ENCODE peak calls at places on chromosomes 7 and 10, in five cellular contexts. P is progenitor cell of endocrine pancreas, O is AG09319, K is GM12865, E is lower leg skin. V is an unnamed sample.

GRCh38 chr10:125694874-125695273 is 11.9 kb upstream of the TEX36 start:
- DNase-seq in P (no peak), O (peak), K (no peak), E (no peak), V (no peak)

GRCh38 chr7:115678049-115678982 is 352.2 kb downstream of the TFEC start:
- DNase-seq in P (no peak), O (peak), K (no peak), E (no peak), V (no peak)

GRCh38 chr7:2585446-2585845 is 26.7 kb downstream of the IQCE start:
- DNase-seq in P (no peak), O (no peak), K (no peak), E (no peak), V (no peak)

GRCh38 chr10:108104697-108105096 is 940.2 kb upstream of the SORCS1 start:
- DNase-seq in P (no peak), O (no peak), K (no peak), E (no peak), V (no peak)

GRCh38 chr10:116312091-116312490 is 12.2 kb upstream of the CCDC172 start:
- DNase-seq in P (no peak), O (no peak), K (no peak), E (no peak), V (no peak)

GRCh38 chr10:86362129-86362527 is 4.5 kb downstream of the GRID1 start:
- DNase-seq in P (no peak), O (no peak), K (no peak), E (no peak), V (no peak)

GRCh38 chr7:26061340-26062239 is 90.4 kb upstream of the NFE2L3 start:
- DNase-seq in P (peak), O (no peak), K (peak), E (peak), V (peak)

GRCh38 chr7:26292768-26293560 is 1.3 kb downstream of the SNX10 start:
- DNase-seq in P (no peak), O (no peak), K (peak), E (no peak), V (peak)

GRCh38 chr10:33965795-33966581 is 631.5 kb upstream of the NRP1 start:
- DNase-seq in P (no peak), O (no peak), K (no peak), E (no peak), V (no peak)

GRCh38 chr7:25802473-25802872 is 349.5 kb upstream of the NFE2L3 start:
- DNase-seq in P (no peak), O (no peak), K (peak), E (no peak), V (no peak)

GRCh38 chr7:76327610-76328009 is 25.1 kb downstream of the HSPB1 start:
- DNase-seq in P (no peak), O (no peak), K (no peak), E (no peak), V (no peak)

GRCh38 chr7:73892003-73892975 is 31.3 kb downstream of the TMEM270 start:
- DNase-seq in P (no peak), O (no peak), K (no peak), E (no peak), V (no peak)

GRCh38 chr7:112581529-112581928 is 100.7 kb downstream of the LSMEM1 start:
- DNase-seq in P (no peak), O (no peak), K (no peak), E (no peak), V (no peak)

GRCh38 chr10:69963835-69964710 is 88.6 kb upstream of the MACROH2A2 start:
- DNase-seq in P (no peak), O (no peak), K (no peak), E (peak), V (no peak)

GRCh38 chr10:13717936-13718772 is 131.4 kb downstream of the PRPF18 start:
- DNase-seq in P (peak), O (peak), K (peak), E (peak), V (no peak)

GRCh38 chr7:120742370-120742769 is 115.6 kb downstream of the TSPAN12 start:
- DNase-seq in P (no peak), O (no peak), K (no peak), E (no peak), V (no peak)

GRCh38 chr7:140404565-140405080 is 765 bp downstream of the RAB19 start:
- DNase-seq in P (no peak), O (peak), K (no peak), E (no peak), V (no peak)

GRCh38 chr7:107850671-107851070 is 40.3 kb upstream of the DLD start:
- DNase-seq in P (no peak), O (no peak), K (no peak), E (no peak), V (no peak)

GRCh38 chr7:142355328-142355727 is 97.5 kb upstream of the PRSS58 start:
- DNase-seq in P (no peak), O (no peak), K (no peak), E (no peak), V (no peak)

GRCh38 chr7:35909870-35910357 is 109.1 kb downstream of the SEPTIN7 start:
- DNase-seq in P (no peak), O (no peak), K (no peak), E (no peak), V (no peak)

GRCh38 chr7:16770657-16771329 is 17.2 kb downstream of the TSPAN13 start:
- DNase-seq in P (no peak), O (no peak), K (no peak), E (peak), V (no peak)

GRCh38 chr10:24196426-24197039 is 12.4 kb upstream of the KIAA1217 start:
- DNase-seq in P (peak), O (peak), K (peak), E (peak), V (peak)

GRCh38 chr7:100965723-100966541 is 3.4 kb upstream of the MUC12 start:
- DNase-seq in P (peak), O (no peak), K (peak), E (no peak), V (peak)

GRCh38 chr7:41399171-41399570 is 303.7 kb downstream of the INHBA start:
- DNase-seq in P (no peak), O (no peak), K (no peak), E (no peak), V (no peak)

GRCh38 chr7:1558841-1559625 is 3.0 kb upstream of the TMEM184A start:
- DNase-seq in P (no peak), O (no peak), K (no peak), E (no peak), V (no peak)

GRCh38 chr10:128468462-128468861 is 342.2 kb upstream of the MKI67 start:
- DNase-seq in P (no peak), O (no peak), K (no peak), E (no peak), V (no peak)

GRCh38 chr7:81956520-81956919 is 186.7 kb upstream of the HGF start:
- DNase-seq in P (no peak), O (peak), K (peak), E (no peak), V (peak)

GRCh38 chr7:100914879-100915442 is 19.3 kb upstream of the ACHE start:
- DNase-seq in P (no peak), O (no peak), K (no peak), E (no peak), V (no peak)

GRCh38 chr10:77501152-77501845 is 136.3 kb downstream of the KCNMA1 start:
- DNase-seq in P (no peak), O (no peak), K (no peak), E (no peak), V (no peak)

GRCh38 chr10:129308953-129309352 is 158.1 kb upstream of the MGMT start:
- DNase-seq in P (no peak), O (no peak), K (no peak), E (no peak), V (no peak)

GRCh38 chr7:155610633-155611193 is 33.7 kb upstream of the RBM33 start:
- DNase-seq in P (no peak), O (no peak), K (no peak), E (no peak), V (no peak)

GRCh38 chr7:122637799-122638198 is 61.1 kb downstream of the RNF133 start:
- DNase-seq in P (no peak), O (no peak), K (no peak), E (no peak), V (no peak)

GRCh38 chr7:158602905-158603772 is 15.5 kb upstream of the PTPRN2 start:
- DNase-seq in P (no peak), O (no peak), K (peak), E (no peak), V (no peak)

GRCh38 chr10:113872139-113873030 is 17.9 kb downstream of the NHLRC2 start:
- DNase-seq in P (no peak), O (no peak), K (peak), E (no peak), V (no peak)

GRCh38 chr10:22643696-22644621 is 70.4 kb downstream of the PIP4K2A start:
- DNase-seq in P (no peak), O (no peak), K (no peak), E (no peak), V (no peak)

GRCh38 chr7:135385209-135385608 is 124.7 kb downstream of the CNOT4 start:
- DNase-seq in P (no peak), O (no peak), K (no peak), E (no peak), V (no peak)

GRCh38 chr7:1919539-1920265 is 249.6 kb downstream of the ELFN1 start:
- DNase-seq in P (no peak), O (no peak), K (no peak), E (peak), V (no peak)

GRCh38 chr7:30473903-30474302 is 4.7 kb downstream of the NOD1 start:
- DNase-seq in P (no peak), O (no peak), K (no peak), E (no peak), V (no peak)

GRCh38 chr7:2009541-2010001 is 223.2 kb downstream of the MAD1L1 start:
- DNase-seq in P (no peak), O (no peak), K (no peak), E (no peak), V (no peak)

DNA sequence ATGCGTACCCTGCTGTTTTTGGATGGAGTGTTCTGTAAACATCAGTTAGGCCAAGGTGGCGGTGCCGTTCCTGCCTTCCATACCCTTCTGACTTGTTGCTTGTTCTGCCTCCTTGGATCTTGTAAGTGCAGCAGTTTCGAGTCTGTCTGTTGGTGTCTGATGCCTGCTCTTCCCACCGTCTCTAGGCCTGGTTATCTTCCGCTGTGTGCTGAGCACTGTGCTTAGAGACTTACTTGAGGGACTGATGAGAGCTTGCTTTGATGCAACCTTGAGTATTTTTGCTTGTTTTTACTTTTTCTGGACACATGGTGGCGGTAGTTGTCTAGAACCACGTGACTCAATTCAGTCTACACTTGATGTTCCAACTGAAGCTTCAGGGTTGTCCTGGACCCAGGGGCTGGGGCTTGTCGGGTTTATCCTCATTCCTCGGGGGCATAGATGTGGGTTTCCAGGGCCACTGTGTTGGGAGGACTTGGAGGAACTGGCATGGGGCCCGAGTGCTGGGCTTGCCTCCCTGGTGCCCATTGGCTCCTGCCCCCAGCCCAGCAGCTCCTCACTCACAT is 14.4 kb upstream of the SPRN start:
- DNase-seq in P (no peak), O (no peak), K (peak), E (peak), V (no peak)
- TF ChIP-seq CTCF in P (no peak), O (peak), K (peak), E (no peak), V (no peak)

GRCh38 chr10:72658696-72659400 is 33.0 kb upstream of the MICU1 start:
- DNase-seq in P (no peak), O (no peak), K (no peak), E (no peak), V (no peak)
- TF ChIP-seq CTCF in P (no peak), O (no peak), K (no peak), E (no peak), V (no peak)

GRCh38 chr10:79385804-79386531 is 38.7 kb downstream of the PPIF start:
- DNase-seq in P (peak), O (no peak), K (no peak), E (no peak), V (peak)
- TF ChIP-seq CTCF in P (peak), O (no peak), K (no peak), E (no peak), V (no peak)

GRCh38 chr7:43392638-43393037 is 190.3 kb upstream of the STK17A start:
- DNase-seq in P (no peak), O (no peak), K (no peak), E (no peak), V (no peak)

GRCh38 chr7:43396193-43396747 is 186.6 kb upstream of the STK17A start:
- DNase-seq in P (no peak), O (no peak), K (no peak), E (no peak), V (no peak)

GRCh38 chr7:43394441-43395130 is 188.3 kb upstream of the STK17A start:
- DNase-seq in P (no peak), O (no peak), K (no peak), E (no peak), V (no peak)

GRCh38 chr7:43390601-43391000 is 192.3 kb upstream of the STK17A start:
- DNase-seq in P (no peak), O (no peak), K (no peak), E (no peak), V (no peak)

GRCh38 chr7:43391518-43391917 is 191.4 kb upstream of the STK17A start:
- DNase-seq in P (no peak), O (no peak), K (no peak), E (no peak), V (no peak)
- TF ChIP-seq CTCF in P (peak), O (no peak), K (no peak), E (no peak), V (no peak)